ENCODE peak calls at places on chromosomes 3 and 15, in four cellular contexts. One of them, this sample, is unnamed.

GRCh38 chr15:30791776-30792175 is 111.9 kb upstream of the FAN1 start:
- DNase-seq in A549: no peak
- DNase-seq in WTC11: no peak
- DNase-seq in SK-N-SH: no peak
- DNase-seq in this sample: no peak

GRCh38 chr3:126782554-126782953 is 78.5 kb downstream of the CHCHD6 start:
- DNase-seq in A549: peak
- DNase-seq in WTC11: no peak
- DNase-seq in SK-N-SH: no peak
- DNase-seq in this sample: no peak

GRCh38 chr3:113912551-113913246 is 35.1 kb upstream of the ZDHHC23 start:
- DNase-seq in A549: peak
- DNase-seq in WTC11: peak
- DNase-seq in SK-N-SH: peak
- DNase-seq in this sample: peak

GRCh38 chr15:31023841-31024240 is 32.4 kb upstream of the MTMR10 start:
- DNase-seq in A549: no peak
- DNase-seq in WTC11: no peak
- DNase-seq in SK-N-SH: no peak
- DNase-seq in this sample: no peak

GRCh38 chr3:192022412-192022811 is 561.4 kb downstream of the PYDC2 start:
- DNase-seq in A549: peak
- DNase-seq in WTC11: no peak
- DNase-seq in SK-N-SH: no peak
- DNase-seq in this sample: no peak

GRCh38 chr3:10964537-10965167 is 27.9 kb upstream of the SLC6A1 start:
- DNase-seq in A549: no peak
- DNase-seq in WTC11: peak
- DNase-seq in SK-N-SH: no peak
- DNase-seq in this sample: peak

GRCh38 chr15:88648357-88649214 is 9.8 kb downstream of the ISG20 start:
- DNase-seq in A549: no peak
- DNase-seq in WTC11: no peak
- DNase-seq in SK-N-SH: peak
- DNase-seq in this sample: no peak

GRCh38 chr3:97916576-97916975 is 55.7 kb downstream of the RIOX2 start:
- DNase-seq in A549: no peak
- DNase-seq in WTC11: no peak
- DNase-seq in SK-N-SH: no peak
- DNase-seq in this sample: no peak

GRCh38 chr15:62644874-62645755 is 397.4 kb upstream of the TPM1 start:
- DNase-seq in A549: no peak
- DNase-seq in WTC11: no peak
- DNase-seq in SK-N-SH: no peak
- DNase-seq in this sample: no peak

GRCh38 chr15:101137312-101137940 is 114.4 kb downstream of the CHSY1 start:
- DNase-seq in A549: no peak
- DNase-seq in WTC11: no peak
- DNase-seq in SK-N-SH: peak
- DNase-seq in this sample: peak

GRCh38 chr3:176992565-176992964 is 204.7 kb downstream of the TBL1XR1 start:
- DNase-seq in A549: no peak
- DNase-seq in WTC11: no peak
- DNase-seq in SK-N-SH: no peak
- DNase-seq in this sample: no peak

GRCh38 chr15:60389261-60390077 is 8.3 kb downstream of the ANXA2 start:
- DNase-seq in A549: no peak
- DNase-seq in WTC11: no peak
- DNase-seq in SK-N-SH: no peak
- DNase-seq in this sample: no peak

GRCh38 chr3:53643757-53644156 is 149.3 kb downstream of the CACNA1D start:
- DNase-seq in A549: no peak
- DNase-seq in WTC11: peak
- DNase-seq in SK-N-SH: no peak
- DNase-seq in this sample: no peak

GRCh38 chr3:30553641-30554316 is 52.6 kb upstream of the TGFBR2 start:
- DNase-seq in A549: peak
- DNase-seq in WTC11: no peak
- DNase-seq in SK-N-SH: no peak
- DNase-seq in this sample: no peak

GRCh38 chr3:122902326-122902725 is 107.5 kb downstream of the SLC49A4 start:
- DNase-seq in A549: no peak
- DNase-seq in WTC11: no peak
- DNase-seq in SK-N-SH: no peak
- DNase-seq in this sample: no peak

GRCh38 chr3:15654096-15654495 is 52.6 kb downstream of the BTD start:
- DNase-seq in A549: no peak
- DNase-seq in WTC11: no peak
- DNase-seq in SK-N-SH: no peak
- DNase-seq in this sample: no peak

GRCh38 chr15:90957105-90957790 is 2.6 kb downstream of the RCCD1 start:
- DNase-seq in A549: no peak
- DNase-seq in WTC11: peak
- DNase-seq in SK-N-SH: peak
- DNase-seq in this sample: no peak

GRCh38 chr15:71651750-71652186 is 158.6 kb upstream of the NR2E3 start:
- DNase-seq in A549: peak
- DNase-seq in WTC11: peak
- DNase-seq in SK-N-SH: no peak
- DNase-seq in this sample: peak

GRCh38 chr3:195077611-195078540 is 193.1 kb downstream of the XXYLT1 start:
- DNase-seq in A549: no peak
- DNase-seq in WTC11: no peak
- DNase-seq in SK-N-SH: peak
- DNase-seq in this sample: no peak

GRCh38 chr15:92709064-92709463 is 53.5 kb upstream of the FAM174B start:
- DNase-seq in A549: no peak
- DNase-seq in WTC11: no peak
- DNase-seq in SK-N-SH: peak
- DNase-seq in this sample: no peak

GRCh38 chr3:98886525-98886924 is 15.0 kb downstream of the DCBLD2 start:
- DNase-seq in A549: no peak
- DNase-seq in WTC11: no peak
- DNase-seq in SK-N-SH: no peak
- DNase-seq in this sample: no peak

GRCh38 chr3:46082849-46083248 is 55.6 kb upstream of the XCR1 start:
- DNase-seq in A549: no peak
- DNase-seq in WTC11: no peak
- DNase-seq in SK-N-SH: no peak
- DNase-seq in this sample: no peak

GRCh38 chr3:12253521-12253920 is 35.3 kb upstream of the PPARG start:
- DNase-seq in A549: no peak
- DNase-seq in WTC11: no peak
- DNase-seq in SK-N-SH: no peak
- DNase-seq in this sample: peak

GRCh38 chr3:119831941-119832371 is 50.1 kb downstream of the NR1I2 start:
- DNase-seq in A549: no peak
- DNase-seq in WTC11: no peak
- DNase-seq in SK-N-SH: no peak
- DNase-seq in this sample: no peak

GRCh38 chr3:46089237-46090011 is 62.1 kb upstream of the XCR1 start:
- DNase-seq in A549: peak
- DNase-seq in WTC11: no peak
- DNase-seq in SK-N-SH: no peak
- DNase-seq in this sample: peak

GRCh38 chr3:67381667-67382272 is 272.6 kb downstream of the SUCLG2 start:
- DNase-seq in A549: peak
- DNase-seq in WTC11: no peak
- DNase-seq in SK-N-SH: peak
- DNase-seq in this sample: peak

GRCh38 chr3:43962043-43962442 is 271.3 kb downstream of the ABHD5 start:
- DNase-seq in A549: no peak
- DNase-seq in WTC11: no peak
- DNase-seq in SK-N-SH: no peak
- DNase-seq in this sample: no peak

GRCh38 chr3:122512284-122512683 is 2.5 kb downstream of the KPNA1 start:
- DNase-seq in A549: no peak
- DNase-seq in WTC11: no peak
- DNase-seq in SK-N-SH: no peak
- DNase-seq in this sample: no peak

GRCh38 chr15:31311735-31312134 is 14.9 kb upstream of the KLF13 start:
- DNase-seq in A549: no peak
- DNase-seq in WTC11: no peak
- DNase-seq in SK-N-SH: peak
- DNase-seq in this sample: no peak

GRCh38 chr3:89699771-89700170 is 592.4 kb downstream of the EPHA3 start:
- DNase-seq in A549: no peak
- DNase-seq in WTC11: no peak
- DNase-seq in SK-N-SH: no peak
- DNase-seq in this sample: peak

DNA sequence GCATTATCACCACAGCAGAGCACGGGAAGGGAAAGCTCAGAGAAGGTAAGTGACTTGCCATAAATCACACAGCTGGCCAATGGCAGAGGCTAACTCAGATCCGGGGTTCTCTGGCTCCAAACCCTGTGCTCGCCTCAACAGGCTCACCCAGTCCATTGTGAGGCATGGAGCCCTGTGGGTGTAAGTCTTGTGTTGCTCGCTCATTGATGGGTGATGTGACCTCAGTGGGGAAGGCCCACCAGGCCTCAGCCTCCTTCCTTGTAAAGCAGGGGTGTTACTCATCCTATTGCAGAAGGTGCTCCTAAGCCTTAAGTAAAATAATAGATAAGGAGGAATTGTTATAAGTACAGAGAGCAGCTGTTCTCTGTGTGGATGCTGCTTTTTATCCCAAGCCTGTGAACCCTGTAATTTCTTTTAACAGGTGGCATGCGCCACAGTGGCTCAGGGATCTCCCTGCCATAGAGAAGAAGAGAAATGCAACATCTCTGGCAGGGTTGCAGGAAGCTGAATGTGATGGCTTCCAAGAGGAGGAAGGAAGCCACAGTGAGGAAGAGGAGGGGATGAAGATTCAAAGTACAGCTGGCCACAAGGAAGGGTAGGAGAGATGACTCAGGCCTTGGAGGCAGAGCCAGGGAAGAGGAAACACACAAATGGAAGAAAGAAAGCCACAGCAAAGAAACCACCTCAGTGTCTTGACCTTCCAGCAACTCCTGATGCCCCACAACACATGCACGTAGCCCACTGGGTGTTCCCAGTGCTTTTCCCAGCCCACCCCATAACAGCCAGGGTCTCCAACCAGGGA is 30.8 kb upstream of the SPSB4 start:
- DNase-seq in A549: no peak
- DNase-seq in WTC11: no peak
- DNase-seq in SK-N-SH: no peak
- DNase-seq in this sample: peak
- TF ChIP-seq MAX in A549: no peak
- TF ChIP-seq MAX in WTC11: no peak
- TF ChIP-seq MAX in SK-N-SH: no peak
- TF ChIP-seq MAX in this sample: no peak

GRCh38 chr15:68347392-68347791 is 69.8 kb downstream of the FEM1B start:
- DNase-seq in A549: no peak
- DNase-seq in WTC11: no peak
- DNase-seq in SK-N-SH: no peak
- DNase-seq in this sample: no peak

GRCh38 chr15:68346986-68347385 is 69.4 kb downstream of the FEM1B start:
- DNase-seq in A549: no peak
- DNase-seq in WTC11: no peak
- DNase-seq in SK-N-SH: no peak
- DNase-seq in this sample: no peak

GRCh38 chr15:68349173-68349572 is 71.6 kb downstream of the FEM1B start:
- DNase-seq in A549: no peak
- DNase-seq in WTC11: no peak
- DNase-seq in SK-N-SH: no peak
- DNase-seq in this sample: peak

GRCh38 chr15:68348601-68349000 is 71.1 kb downstream of the FEM1B start:
- DNase-seq in A549: no peak
- DNase-seq in WTC11: no peak
- DNase-seq in SK-N-SH: no peak
- DNase-seq in this sample: no peak

DNA sequence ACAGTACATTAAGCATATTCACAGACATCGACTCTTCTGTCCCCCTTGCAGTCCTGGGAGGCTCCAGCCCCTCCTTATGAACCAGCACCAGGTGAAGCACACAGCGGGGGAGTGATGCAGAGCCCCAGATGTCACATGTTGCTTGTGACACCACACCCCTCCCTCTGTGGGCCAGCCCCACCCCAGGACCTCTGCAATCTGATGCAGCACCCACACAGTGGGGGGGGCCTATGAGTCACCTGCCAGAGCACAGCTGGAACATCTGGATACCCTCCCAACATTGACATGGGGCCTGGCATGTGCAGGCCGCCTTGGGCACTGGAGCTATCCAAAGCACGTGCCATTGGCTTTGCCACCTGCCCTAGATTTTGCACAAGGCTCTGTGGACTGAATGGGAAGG is 70.5 kb downstream of the FEM1B start:
- DNase-seq in A549: no peak
- DNase-seq in WTC11: no peak
- DNase-seq in SK-N-SH: no peak
- DNase-seq in this sample: no peak
- TF ChIP-seq MAX in A549: no peak
- TF ChIP-seq MAX in WTC11: no peak
- TF ChIP-seq MAX in SK-N-SH: no peak
- TF ChIP-seq MAX in this sample: no peak

DNA sequence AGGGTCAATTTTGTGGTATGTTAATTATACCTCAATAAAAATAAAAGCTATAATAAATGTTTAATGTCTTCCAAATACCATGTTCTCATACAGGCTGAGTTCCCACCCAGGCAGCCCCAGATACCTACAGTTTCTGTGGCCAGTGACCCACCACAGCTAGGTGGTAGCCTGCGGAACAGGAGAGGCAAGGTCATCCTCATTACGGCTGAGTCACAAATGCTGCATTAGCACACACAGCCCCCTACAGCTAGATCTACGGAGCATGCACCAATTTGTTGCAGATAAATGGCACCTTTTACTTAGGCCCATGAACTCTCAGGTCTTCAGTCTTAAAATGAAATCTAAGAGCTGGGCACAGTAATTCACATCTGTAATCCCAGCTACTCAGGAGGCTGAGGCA is 5.1 kb downstream of the SPATA12 start:
- DNase-seq in A549: no peak
- DNase-seq in WTC11: no peak
- DNase-seq in SK-N-SH: no peak
- DNase-seq in this sample: peak
- TF ChIP-seq MAX in A549: no peak
- TF ChIP-seq MAX in WTC11: no peak
- TF ChIP-seq MAX in SK-N-SH: no peak
- TF ChIP-seq MAX in this sample: no peak

GRCh38 chr15:49742381-49742780 is 121.5 kb downstream of the DTWD1 start:
- DNase-seq in A549: no peak
- DNase-seq in WTC11: no peak
- DNase-seq in SK-N-SH: no peak
- DNase-seq in this sample: no peak
- TF ChIP-seq MAX in A549: no peak
- TF ChIP-seq MAX in WTC11: no peak
- TF ChIP-seq MAX in SK-N-SH: no peak
- TF ChIP-seq MAX in this sample: no peak

DNA sequence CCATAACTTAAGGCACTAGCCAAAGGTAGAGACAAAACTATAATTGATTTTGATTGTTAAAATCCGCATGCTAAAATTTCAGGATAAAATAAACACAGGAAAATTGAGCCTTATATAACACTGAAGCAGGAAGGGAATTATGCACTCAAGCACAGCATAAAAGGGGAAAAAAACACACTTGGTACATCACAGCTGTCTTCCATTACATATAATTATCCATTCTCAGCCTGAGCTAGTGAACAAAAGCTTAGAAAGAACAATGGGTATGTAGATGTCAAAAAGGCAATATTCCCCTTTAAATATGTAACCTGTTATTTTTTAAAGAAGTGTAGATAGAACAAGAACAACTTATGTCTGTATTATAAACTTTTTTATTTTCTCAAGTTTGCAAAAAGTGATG is 899.2 kb downstream of the ROBO1 start:
- DNase-seq in A549: no peak
- DNase-seq in WTC11: no peak
- DNase-seq in SK-N-SH: no peak
- DNase-seq in this sample: no peak
- TF ChIP-seq MAX in A549: no peak
- TF ChIP-seq MAX in WTC11: no peak
- TF ChIP-seq MAX in SK-N-SH: no peak
- TF ChIP-seq MAX in this sample: no peak